ENCODE peak calls at places on chromosome 15, in four cellular contexts. G is activated CD4-positive, alpha-beta T cell treated with anti-CD3 and anti-CD28 coated beads, Interleukin-2, amount 50 U/mL, for 4 hours; I is endodermal cell; J is stimulated activated CD4-positive, alpha-beta T cell treated with anti-CD3 and anti-CD28 coated beads, TNF-alpha, amount 100 ng/mL, for 4 hours. W is an unnamed sample.

GRCh38 chr15:85563731-85564130 is 183.3 kb downstream of the AKAP13 start:
- DNase-seq in G (no peak), I (no peak), J (no peak), W (no peak)

GRCh38 chr15:64828985-64829384 is 3.5 kb upstream of the PIF1 start:
- DNase-seq in G (no peak), I (no peak), J (no peak), W (no peak)

GRCh38 chr15:74156678-74157411 is 16.7 kb upstream of the ISLR start:
- DNase-seq in G (no peak), I (no peak), J (no peak), W (peak; percentile 53)

GRCh38 chr15:89416339-89417183 is 79.8 kb downstream of the RHCG start:
- DNase-seq in G (peak; percentile 53), I (peak; percentile 99), J (peak; percentile 48), W (no peak)

GRCh38 chr15:90106522-90107117 is 4.4 kb upstream of the IDH2 start:
- DNase-seq in G (no peak), I (no peak), J (no peak), W (no peak)

GRCh38 chr15:90421527-90421926 is 33.5 kb downstream of the IQGAP1 start:
- DNase-seq in G (no peak), I (no peak), J (no peak), W (no peak)

GRCh38 chr15:66569461-66570137 is 3.8 kb upstream of the LCTL start:
- DNase-seq in G (no peak), I (no peak), J (no peak), W (no peak)

GRCh38 chr15:70328137-70329115 is 230.7 kb upstream of the TLE3 start:
- DNase-seq in G (no peak), I (peak; percentile 25), J (no peak), W (no peak)

GRCh38 chr15:69794643-69795461 is 302.9 kb downstream of the TLE3 start:
- DNase-seq in G (no peak), I (peak; percentile 65), J (no peak), W (no peak)

GRCh38 chr15:75089781-75090734 is 66.7 kb downstream of the PPCDC start:
- DNase-seq in G (no peak), I (no peak), J (no peak), W (no peak)

GRCh38 chr15:98288091-98288590 is 327.6 kb downstream of the ARRDC4 start:
- DNase-seq in G (no peak), I (peak; percentile 22), J (no peak), W (no peak)

GRCh38 chr15:43776718-43777292 is at the start of gene ELL3:
- DNase-seq in G (peak; percentile 71), I (peak; percentile 90), J (peak; percentile 58), W (peak; percentile 64)

GRCh38 chr15:50765202-50765967 is at the start of gene SPPL2A:
- DNase-seq in G (peak; percentile 79), I (peak; percentile 92), J (peak; percentile 76), W (peak; percentile 61)

W was measured in dorsolateral prefrontal cortex.